ENCODE peak calls at places on chromosomes 6 and 20, in five cellular contexts. Q, R, A, C and W are unnamed samples.

GRCh38 chr6:142014515-142014914 is 118.2 kb upstream of the GJE1 start:
- DNase-seq in R (no peak), C (peak), Q (no peak), A (peak), W (no peak)

GRCh38 chr6:84546427-84546914 is 217.9 kb downstream of the TBX18 start:
- DNase-seq in Q (no peak), A (peak), R (no peak), C (no peak), W (no peak)

GRCh38 chr6:100449239-100449691 is 15.5 kb downstream of the SIM1 start:
- DNase-seq in Q (no peak), C (no peak), R (no peak), A (no peak), W (peak)

GRCh38 chr20:52142801-52143200 is 48.8 kb downstream of the ZFP64 start:
- DNase-seq in C (no peak), A (no peak), R (no peak), Q (no peak), W (no peak)

GRCh38 chr6:5261545-5262109 is 314 bp downstream of the FARS2 start:
- DNase-seq in C (no peak), A (no peak), Q (no peak), R (no peak), W (no peak)

GRCh38 chr20:3115190-3116107 is 30.9 kb upstream of the AVP start:
- DNase-seq in Q (peak), C (peak), R (peak), A (peak), W (peak)

GRCh38 chr6:30544666-30545272 is 11.5 kb downstream of the GNL1 start:
- DNase-seq in C (peak), R (no peak), A (peak), Q (peak), W (no peak)

GRCh38 chr20:32564921-32565734 is 20.0 kb downstream of the NOL4L start:
- DNase-seq in Q (no peak), R (no peak), A (peak), C (no peak), W (no peak)

GRCh38 chr6:131532476-131533108 is 40.4 kb upstream of the ARG1 start:
- DNase-seq in Q (no peak), R (no peak), A (no peak), C (no peak), W (no peak)

GRCh38 chr20:1363522-1363921 is 29.3 kb downstream of the FKBP1A start:
- DNase-seq in A (no peak), R (no peak), Q (no peak), C (no peak), W (no peak)

GRCh38 chr6:107491791-107492674 is 2.1 kb downstream of the SOBP start:
- DNase-seq in C (no peak), R (no peak), Q (no peak), A (peak), W (no peak)

GRCh38 chr6:156379946-156380707 is 397.1 kb upstream of the ARID1B start:
- DNase-seq in Q (no peak), A (peak), C (peak), R (no peak), W (no peak)
- H2BK12ac ChIP-seq in Q (no peak), A (no peak), C (no peak), R (no peak), W (no peak)

GRCh38 chr20:44961024-44961866 is 1.0 kb upstream of the TOMM34 start:
- DNase-seq in A (peak), R (no peak), Q (no peak), C (no peak), W (no peak)

GRCh38 chr20:44962483-44962882 is 2.3 kb upstream of the TOMM34 start:
- DNase-seq in R (no peak), A (no peak), C (no peak), Q (no peak), W (no peak)

GRCh38 chr20:44963325-44964215 is 2.7 kb upstream of the STK4 start:
- DNase-seq in A (no peak), R (no peak), Q (no peak), C (no peak), W (no peak)

GRCh38 chr20:44959896-44960852 is at the start of gene TOMM34:
- DNase-seq in Q (peak), A (peak), R (peak), C (peak), W (peak)

DNA sequence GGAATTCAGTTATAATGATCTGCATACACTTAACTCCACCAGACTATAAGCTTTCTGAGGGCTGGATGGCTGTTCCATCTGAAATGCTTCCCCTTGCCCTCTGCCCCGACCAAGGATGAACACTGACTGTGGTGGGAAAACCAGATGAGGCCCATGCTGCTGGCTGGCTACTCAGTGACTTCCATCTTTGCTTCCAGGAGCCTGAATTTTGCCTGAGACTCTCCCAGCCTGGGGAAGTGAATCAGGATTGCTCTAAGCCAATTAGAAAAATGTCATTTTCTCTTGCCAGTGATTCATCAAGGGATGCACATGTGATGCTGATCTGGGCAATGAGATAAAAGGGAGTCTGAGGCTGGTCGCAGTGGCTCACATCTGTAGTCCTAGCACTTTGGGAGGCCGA is 1.7 kb upstream of the TOMM34 start:
- DNase-seq in C (no peak), Q (no peak), R (no peak), A (peak), W (no peak)
- H2BK12ac ChIP-seq in C (no peak), Q (no peak), R (no peak), A (no peak), W (no peak)

GRCh38 chr20:35284992-35285805 is 627 bp upstream of the EIF6 start:
- DNase-seq in A (no peak), C (no peak), Q (no peak), R (no peak), W (no peak)
- H2BK12ac ChIP-seq in A (peak), C (peak), Q (no peak), R (peak), W (no peak)

GRCh38 chr20:63432577-63433061 is 39.8 kb downstream of the KCNQ2 start:
- DNase-seq in R (no peak), Q (no peak), C (no peak), A (no peak), W (peak)

GRCh38 chr20:63429992-63430391 is 42.5 kb downstream of the KCNQ2 start:
- DNase-seq in C (no peak), A (no peak), R (no peak), Q (no peak), W (no peak)

GRCh38 chr20:63433351-63433750 is 39.1 kb downstream of the KCNQ2 start:
- DNase-seq in A (no peak), C (no peak), Q (no peak), R (no peak), W (no peak)

GRCh38 chr20:63430891-63431290 is 41.6 kb downstream of the KCNQ2 start:
- DNase-seq in R (no peak), A (no peak), C (no peak), Q (no peak), W (no peak)

DNA sequence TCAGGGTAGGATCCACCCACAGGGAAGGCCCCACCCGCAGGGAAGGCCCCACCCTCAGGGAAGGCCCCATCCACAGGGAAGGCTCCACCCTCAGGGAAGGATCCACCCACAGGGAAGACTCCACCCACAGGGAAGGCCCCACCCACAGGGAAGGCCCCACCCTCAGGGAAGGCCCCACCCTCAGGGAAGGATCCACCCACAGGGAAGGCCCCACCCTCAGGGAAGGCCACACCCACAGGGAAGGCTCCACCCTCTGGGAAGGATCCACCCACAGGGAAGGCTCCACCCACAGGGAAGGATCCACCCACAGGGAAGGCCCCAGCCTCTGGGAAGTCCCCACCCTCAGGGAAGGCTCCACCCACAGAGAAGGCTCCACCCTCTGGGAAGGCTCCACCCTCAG is 40.5 kb downstream of the KCNQ2 start:
- DNase-seq in C (no peak), R (no peak), A (no peak), Q (no peak), W (no peak)
- H2BK12ac ChIP-seq in C (no peak), R (no peak), A (no peak), Q (no peak), W (no peak)

DNA sequence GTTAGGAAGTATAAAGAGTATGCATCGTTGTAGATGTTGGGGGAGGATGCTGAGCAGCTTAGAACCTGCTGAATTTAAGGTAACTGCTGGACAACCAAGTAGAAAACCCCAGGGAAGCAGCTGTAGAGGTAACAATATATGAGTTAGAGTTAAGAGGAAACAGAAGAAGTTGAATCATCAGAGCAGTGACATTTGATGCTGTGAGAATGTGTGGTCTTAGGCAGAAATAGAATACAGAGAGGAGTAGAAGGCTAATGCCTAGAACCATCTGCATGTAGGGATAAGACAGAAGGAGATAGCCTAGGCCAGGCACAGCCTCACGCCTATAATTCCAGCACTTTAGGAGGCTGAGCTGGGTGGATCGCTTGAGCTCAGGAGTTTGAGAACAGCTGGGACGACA is 22.6 kb upstream of the DYNLRB1 start:
- DNase-seq in R (no peak), C (no peak), A (no peak), Q (no peak), W (no peak)
- H2BK12ac ChIP-seq in R (no peak), C (no peak), A (no peak), Q (no peak), W (no peak)

GRCh38 chr6:69622924-69623323 is 173.9 kb downstream of the LMBRD1 start:
- DNase-seq in R (no peak), Q (no peak), C (no peak), A (no peak), W (peak)
- H2BK12ac ChIP-seq in R (no peak), Q (no peak), C (no peak), A (no peak), W (no peak)

GRCh38 chr6:7035837-7036249 is 71.9 kb upstream of the RREB1 start:
- DNase-seq in C (no peak), Q (no peak), R (no peak), A (no peak), W (no peak)
- H2BK12ac ChIP-seq in C (no peak), Q (no peak), R (no peak), A (no peak), W (no peak)

GRCh38 chr6:47792216-47792733 is 10.4 kb downstream of the OPN5 start:
- DNase-seq in R (no peak), A (no peak), Q (no peak), C (no peak), W (no peak)
- H2BK12ac ChIP-seq in R (no peak), A (no peak), Q (no peak), C (no peak), W (no peak)